ENCODE peak calls at places on chromosomes 6 and 20, in seven cellular contexts. K is nephron progenitor cell, S is ovary, G is cardiac fibroblast, J is brain microvascular endothelial cell, P is mesothelial cell of epicardium, D is AG04450. A is an unnamed sample.

GRCh38 chr20:5918856-5919633 is 31.3 kb downstream of the TRMT6 start:
- DNase-seq in K (no peak), S (no peak), G (peak; percentile 67), J (peak; percentile 42), P (no peak), D (no peak), A (peak; percentile 86)

GRCh38 chr20:54140067-54140466 is 33.7 kb downstream of the CYP24A1 start:
- DNase-seq in K (no peak), S (no peak), G (no peak), J (no peak), P (no peak), D (no peak), A (peak; percentile 25)

GRCh38 chr6:84061613-84062398 is 28.2 kb downstream of the MRAP2 start:
- DNase-seq in K (no peak), S (no peak), G (no peak), J (no peak), P (no peak), D (no peak), A (no peak)

GRCh38 chr20:14312001-14312400 is 25.4 kb downstream of the FLRT3 start:
- DNase-seq in K (no peak), S (no peak), G (no peak), J (no peak), P (no peak), D (no peak), A (no peak)

GRCh38 chr6:36851149-36851614 is 11.9 kb upstream of the CPNE5 start:
- DNase-seq in K (peak; percentile 43), S (peak; percentile 76), G (peak; percentile 92), J (peak; percentile 71), P (no peak), D (peak; percentile 21), A (peak; percentile 74)

GRCh38 chr20:59322101-59322500 is 21.7 kb downstream of the EDN3 start:
- DNase-seq in K (peak; percentile 24), S (no peak), G (no peak), J (no peak), P (no peak), D (no peak), A (no peak)

GRCh38 chr20:12640255-12640654 is 368.5 kb upstream of the SPTLC3 start:
- DNase-seq in K (no peak), S (no peak), G (no peak), J (no peak), P (no peak), D (no peak), A (peak; percentile 2)

GRCh38 chr20:46551508-46552280 is 1.2 kb upstream of the OCSTAMP start:
- DNase-seq in K (no peak), S (no peak), G (no peak), J (no peak), P (no peak), D (no peak), A (no peak)

GRCh38 chr6:116314218-116314617 is 34.5 kb upstream of the TSPYL1 start:
- DNase-seq in K (no peak), S (no peak), G (peak; percentile 28), J (no peak), P (no peak), D (no peak), A (no peak)

GRCh38 chr6:151757506-151757955 is 50.0 kb upstream of the ESR1 start:
- DNase-seq in K (no peak), S (no peak), G (no peak), J (no peak), P (no peak), D (no peak), A (no peak)

GRCh38 chr20:4512891-4513550 is 208.7 kb upstream of the PRND start:
- DNase-seq in K (no peak), S (no peak), G (peak; percentile 84), J (peak; percentile 90), P (no peak), D (peak; percentile 74), A (peak; percentile 89)

GRCh38 chr6:89145461-89145961 is 344 bp upstream of the PM20D2 start:
- DNase-seq in K (no peak), S (no peak), G (peak; percentile 29), J (no peak), P (no peak), D (no peak), A (peak; percentile 43)

GRCh38 chr6:27288136-27289044 is 23.7 kb downstream of the POM121L2 start:
- DNase-seq in K (peak; percentile 45), S (no peak), G (no peak), J (no peak), P (no peak), D (no peak), A (no peak)

GRCh38 chr6:104537185-104537584 is 322.5 kb downstream of the HACE1 start:
- DNase-seq in K (no peak), S (no peak), G (peak; percentile 46), J (peak; percentile 14), P (no peak), D (peak; percentile 32), A (peak; percentile 57)

GRCh38 chr6:6565488-6565887 is 23.0 kb upstream of the LY86 start:
- DNase-seq in K (no peak), S (no peak), G (no peak), J (no peak), P (no peak), D (no peak), A (no peak)

GRCh38 chr6:9404351-9405146 is 969.2 kb upstream of the SLC35B3 start:
- DNase-seq in K (no peak), S (no peak), G (peak; percentile 13), J (no peak), P (no peak), D (no peak), A (peak; percentile 40)

GRCh38 chr20:63177134-63177784 is 38.7 kb downstream of the YTHDF1 start:
- DNase-seq in K (peak; percentile 66), S (no peak), G (no peak), J (no peak), P (no peak), D (no peak), A (no peak)

GRCh38 chr6:108895591-108895990 is 47.4 kb downstream of the ARMC2 start:
- DNase-seq in K (no peak), S (no peak), G (peak; percentile 58), J (no peak), P (no peak), D (no peak), A (peak; percentile 27)

GRCh38 chr20:32007787-32008616 is 2.2 kb upstream of the CCM2L start:
- DNase-seq in K (no peak), S (peak; percentile 36), G (peak; percentile 55), J (no peak), P (no peak), D (no peak), A (no peak)

GRCh38 chr6:33424855-33425667 is 5.2 kb downstream of the SYNGAP1 start:
- DNase-seq in K (no peak), S (peak; percentile 62), G (no peak), J (peak; percentile 8), P (no peak), D (no peak), A (no peak)

GRCh38 chr6:111980168-111980567 is 73.7 kb upstream of the CCN6 start:
- DNase-seq in K (no peak), S (no peak), G (peak; percentile 57), J (no peak), P (no peak), D (peak; percentile 42), A (no peak)

GRCh38 chr6:143529095-143529494 is 17.6 kb upstream of the FUCA2 start:
- DNase-seq in K (no peak), S (no peak), G (no peak), J (no peak), P (no peak), D (no peak), A (no peak)

GRCh38 chr20:1987826-1988225 is 6.0 kb downstream of the PDYN start:
- DNase-seq in K (no peak), S (no peak), G (peak; percentile 35), J (no peak), P (no peak), D (no peak), A (peak; percentile 39)

GRCh38 chr6:127923135-127923534 is 22.3 kb upstream of the THEMIS start:
- DNase-seq in K (no peak), S (no peak), G (no peak), J (no peak), P (no peak), D (no peak), A (no peak)

DNA sequence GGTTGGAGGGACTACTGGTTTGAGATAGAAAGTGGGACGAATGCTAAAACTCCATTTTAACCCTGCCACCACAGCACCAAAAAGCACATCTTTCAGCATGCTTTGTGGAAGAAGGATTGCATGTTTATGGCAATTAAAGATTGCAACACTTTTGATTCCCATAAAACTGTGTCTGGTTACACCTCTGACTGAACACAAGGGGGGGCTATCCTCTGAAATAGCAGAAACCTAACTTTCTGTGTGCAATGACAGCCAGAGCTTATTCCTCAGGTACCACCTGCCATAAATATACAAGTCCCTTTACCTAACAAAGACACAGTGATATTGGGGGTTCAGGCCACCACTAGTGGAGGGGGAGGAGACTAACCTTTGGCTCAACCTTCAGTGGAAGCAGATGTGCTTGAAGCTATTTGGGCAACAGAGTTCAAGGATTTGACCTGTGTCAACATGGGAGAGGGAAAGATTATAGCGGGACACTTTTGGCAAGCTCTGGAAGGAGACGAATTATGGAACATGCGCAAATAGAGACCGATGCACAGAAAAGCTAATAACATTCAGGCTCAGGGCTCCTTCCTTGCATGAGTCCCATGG is 9.6 kb upstream of the PLG start:
- DNase-seq in K (no peak), S (no peak), G (no peak), J (no peak), P (no peak), D (no peak), A (peak; percentile 11)
- TF ChIP-seq CTCF in K (no peak), S (no peak), G (no peak), J (no peak), P (peak; percentile 21), D (no peak), A (peak; percentile 13)

DNA sequence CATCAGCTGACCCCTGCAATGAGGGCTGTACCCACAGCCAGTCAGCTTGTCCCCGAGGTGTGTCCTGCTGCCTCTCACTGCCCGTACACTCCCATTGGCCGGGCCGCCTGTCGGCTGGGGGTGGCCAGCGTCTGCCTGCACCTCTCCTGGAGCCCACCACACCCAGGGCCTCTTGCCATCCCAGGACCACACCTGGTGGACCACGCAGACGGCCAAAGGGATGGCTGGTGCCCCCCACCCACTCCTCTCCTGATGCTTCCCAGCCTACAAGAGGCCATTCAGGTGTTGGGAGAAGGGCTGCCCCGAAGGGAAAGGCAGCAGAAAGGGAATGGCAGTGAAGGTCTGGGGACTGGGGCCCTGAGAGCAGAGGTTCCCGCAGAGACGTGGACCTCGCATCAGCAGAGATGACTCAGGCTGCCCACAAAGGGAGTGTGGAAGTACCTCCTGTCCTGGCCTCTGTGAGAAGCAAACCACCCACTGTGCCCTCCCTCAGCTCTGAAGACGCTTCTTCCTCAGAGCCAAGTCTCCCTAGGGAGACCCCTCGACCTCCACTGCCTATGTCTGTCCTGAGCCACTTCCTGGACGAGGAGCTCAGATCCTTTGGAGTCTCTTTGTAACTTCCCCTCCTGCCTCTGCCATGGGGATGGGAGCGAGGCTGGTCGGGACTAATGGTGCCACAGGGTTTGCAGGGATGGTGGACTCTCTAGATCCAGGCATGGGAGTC is 60.9 kb downstream of the PYGB start:
- DNase-seq in K (no peak), S (no peak), G (peak; percentile 51), J (peak; percentile 81), P (no peak), D (no peak), A (peak; percentile 50)
- TF ChIP-seq CTCF in K (no peak), S (no peak), G (no peak), J (no peak), P (no peak), D (no peak), A (no peak)

GRCh38 chr6:38234141-38234540 is 405.6 kb downstream of the BTBD9 start:
- DNase-seq in K (no peak), S (no peak), G (no peak), J (no peak), P (no peak), D (no peak), A (no peak)
- TF ChIP-seq CTCF in K (no peak), S (no peak), G (no peak), J (no peak), P (no peak), D (no peak), A (no peak)

GRCh38 chr6:12395898-12396297 is 105.7 kb downstream of the EDN1 start:
- DNase-seq in K (no peak), S (no peak), G (peak; percentile 61), J (no peak), P (no peak), D (no peak), A (no peak)
- TF ChIP-seq CTCF in K (no peak), S (no peak), G (peak; percentile 25), J (peak; percentile 27), P (no peak), D (peak; percentile 38), A (no peak)

A was measured in MCF 10A.